ENCODE peak calls at places on chromosome 17, in five cellular contexts. P is colonic mucosa, B is adipocyte, M is H9, J is heart right ventricle. X is an unnamed sample.

GRCh38 chr17:59513934-59514841 is 51.2 kb upstream of the DHX40 start:
- DNase-seq in J (peak; percentile 75), M (no peak), B (peak; percentile 55), P (peak; percentile 79), X (peak; percentile 79)

GRCh38 chr17:69607162-69607834 is 192.8 kb downstream of the MAP2K6 start:
- DNase-seq in J (peak; percentile 65), P (peak; percentile 75), B (peak; percentile 92), M (peak; percentile 85), X (peak; percentile 78)

GRCh38 chr17:39706921-39707337 is 7.1 kb downstream of the ERBB2 start:
- DNase-seq in J (no peak), B (no peak), M (no peak), P (peak; percentile 79), X (no peak)

GRCh38 chr17:28643979-28644781 is 778 bp downstream of the BLTP2 start:
- DNase-seq in B (peak; percentile 82), M (peak; percentile 68), J (peak; percentile 18), P (peak; percentile 60), X (peak; percentile 53)

GRCh38 chr17:35731239-35731931 is at the start of gene RASL10B:
- DNase-seq in B (peak; percentile 82), M (peak; percentile 83), J (peak; percentile 65), P (no peak), X (peak; percentile 41)

GRCh38 chr17:35743911-35744328 is 9.1 kb downstream of the GAS2L2 start:
- DNase-seq in P (no peak), B (peak; percentile 59), J (no peak), M (peak; percentile 75), X (peak; percentile 45)

GRCh38 chr17:64161380-64161779 is 31.4 kb upstream of the ERN1 start:
- DNase-seq in B (no peak), P (no peak), M (no peak), J (no peak), X (no peak)

GRCh38 chr17:337453-337852 is 15.2 kb downstream of the RPH3AL start:
- DNase-seq in M (peak; percentile 25), J (no peak), B (no peak), P (no peak), X (no peak)

GRCh38 chr17:22217135-22217534 is 524.8 kb downstream of the KCNJ18 start:
- DNase-seq in J (no peak), P (no peak), M (no peak), B (no peak), X (no peak)

GRCh38 chr17:77581480-77581879 is 377.0 kb upstream of the TNRC6C start:
- DNase-seq in P (no peak), M (no peak), J (no peak), B (peak; percentile 47), X (peak; percentile 15)

GRCh38 chr17:66527335-66527734 is 224.9 kb downstream of the PRKCA start:
- DNase-seq in B (no peak), M (no peak), J (no peak), P (no peak), X (no peak)

GRCh38 chr17:8563981-8564602 is 66.4 kb downstream of the MYH10 start:
- DNase-seq in M (no peak), P (no peak), J (no peak), B (peak; percentile 86), X (peak; percentile 50)

GRCh38 chr17:11705111-11705510 is 106.8 kb downstream of the DNAH9 start:
- DNase-seq in P (peak; percentile 53), B (peak; percentile 11), M (no peak), J (no peak), X (no peak)

GRCh38 chr17:74795327-74796020 is 19.3 kb upstream of the NAT9 start:
- DNase-seq in B (no peak), P (no peak), J (no peak), M (no peak), X (no peak)

GRCh38 chr17:51751072-51751471 is 407.4 kb downstream of the CA10 start:
- DNase-seq in M (no peak), J (no peak), P (no peak), B (no peak), X (no peak)

GRCh38 chr17:6843241-6843890 is 11.8 kb upstream of the TEKT1 start:
- DNase-seq in P (no peak), J (no peak), B (peak; percentile 87), M (no peak), X (peak; percentile 29)

GRCh38 chr17:40648326-40648968 is 829 bp upstream of the SMARCE1 start:
- DNase-seq in M (no peak), J (peak; percentile 38), P (no peak), B (peak; percentile 71), X (peak; percentile 24)

GRCh38 chr17:38798614-38799500 is 499 bp downstream of the PIP4K2B start:
- DNase-seq in P (peak; percentile 54), B (peak; percentile 73), M (peak; percentile 53), J (peak; percentile 62), X (peak; percentile 58)

GRCh38 chr17:17722081-17722905 is 41.0 kb downstream of the RAI1 start:
- DNase-seq in J (no peak), P (no peak), B (no peak), M (peak; percentile 67), X (no peak)

GRCh38 chr17:75587718-75588545 is at the start of gene MYO15B:
- DNase-seq in B (no peak), P (peak; percentile 57), M (peak; percentile 85), J (peak; percentile 76), X (no peak)

GRCh38 chr17:29449865-29450671 is 59.9 kb downstream of the TAOK1 start:
- DNase-seq in J (no peak), P (no peak), B (no peak), M (no peak), X (no peak)

GRCh38 chr17:78601577-78602190 is 24.5 kb upstream of the DNAH17 start:
- DNase-seq in B (no peak), P (no peak), J (no peak), M (no peak), X (no peak)

GRCh38 chr17:70123193-70123592 is 46.1 kb upstream of the KCNJ2 start:
- DNase-seq in M (no peak), J (no peak), P (no peak), B (no peak), X (no peak)

GRCh38 chr17:35740997-35741931 is 9.8 kb downstream of the RASL10B start:
- DNase-seq in J (no peak), B (no peak), P (no peak), M (peak; percentile 82), X (no peak)

GRCh38 chr17:59027750-59028149 is 78.9 kb downstream of the TRIM37 start:
- DNase-seq in J (no peak), M (no peak), P (no peak), B (no peak), X (no peak)

GRCh38 chr17:71409712-71410111 is 711.1 kb upstream of the SOX9 start:
- DNase-seq in B (peak; percentile 76), P (no peak), M (no peak), J (no peak), X (peak; percentile 92)

GRCh38 chr17:31792007-31792585 is 66.9 kb downstream of the COPRS start:
- DNase-seq in P (no peak), J (no peak), B (no peak), M (no peak), X (no peak)

GRCh38 chr17:77734371-77735050 is 224.0 kb upstream of the TNRC6C start:
- DNase-seq in J (peak; percentile 95), P (peak; percentile 82), B (peak; percentile 87), M (peak; percentile 83), X (peak; percentile 49)

GRCh38 chr17:29838961-29839360 is 91.1 kb downstream of the SSH2 start:
- DNase-seq in M (peak; percentile 66), J (peak; percentile 12), P (no peak), B (peak; percentile 24), X (peak; percentile 52)

GRCh38 chr17:66707051-66707450 is 127.9 kb upstream of the CACNG5 start:
- DNase-seq in M (peak; percentile 5), B (no peak), P (no peak), J (no peak), X (no peak)

DNA sequence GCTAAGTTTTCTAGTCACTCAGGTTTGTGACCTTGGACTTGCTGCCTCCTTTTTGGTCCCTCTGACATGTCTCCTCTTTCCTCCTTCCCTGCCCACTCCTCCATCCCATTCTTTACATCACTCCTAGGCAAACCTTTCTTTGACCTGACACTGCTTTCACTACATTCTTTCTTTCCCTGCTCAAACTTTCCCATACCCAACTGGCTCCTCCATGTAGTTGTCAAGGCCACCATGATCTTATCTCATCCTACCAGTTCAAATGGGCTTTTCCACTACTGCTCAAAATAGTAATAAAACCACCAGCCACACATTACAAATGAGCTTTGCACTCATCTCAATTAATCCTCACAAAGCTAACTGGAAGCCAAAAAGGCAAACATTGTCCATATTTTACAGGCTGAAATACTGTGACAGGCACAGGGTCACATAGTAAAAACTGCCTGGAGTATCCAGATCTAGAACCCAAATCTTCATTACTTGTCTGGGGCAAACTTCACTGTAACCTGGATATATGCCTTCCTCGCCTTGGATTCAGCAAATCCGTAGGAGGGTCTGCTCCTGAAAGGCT is 14.4 kb downstream of the MRPS23 start:
- DNase-seq in M (no peak), B (no peak), J (no peak), P (no peak), X (no peak)
- H3K27me3 ChIP-seq in M (no peaks in the 10 kb centered on the region), B (no peaks in the 10 kb centered on the region), J (no peaks in the 10 kb centered on the region), P (no peaks in the 10 kb centered on the region), X (no peaks in the 10 kb centered on the region)

DNA sequence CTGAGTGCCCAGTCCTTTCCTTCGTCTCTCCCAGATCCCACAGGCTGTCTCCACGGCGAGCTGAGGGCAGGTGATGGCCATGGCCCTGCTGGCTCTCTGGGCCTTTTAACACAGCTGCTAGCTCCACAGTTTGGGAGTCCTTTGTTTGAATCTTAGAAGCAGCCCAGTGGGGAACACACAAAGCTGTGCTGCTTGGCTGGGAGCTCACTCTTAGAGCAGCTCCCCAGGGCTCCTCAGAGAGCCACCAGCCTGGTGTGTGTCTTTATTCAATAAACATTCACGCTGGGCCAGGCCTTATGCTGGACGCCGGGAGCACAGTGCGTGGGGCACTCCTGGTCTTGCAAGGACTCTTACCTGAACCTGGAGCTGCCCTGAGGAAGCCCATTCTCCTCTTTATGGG is 29.7 kb downstream of the WNT3 start:
- DNase-seq in B (no peak), P (no peak), J (no peak), M (no peak), X (no peak)
- H3K27me3 ChIP-seq in B (peaks cover 39% of the 10 kb centered on the region), P (no peaks in the 10 kb centered on the region), J (peaks cover 52% of the 10 kb centered on the region), M (no peaks in the 10 kb centered on the region), X (peaks cover 6% of the 10 kb centered on the region)

GRCh38 chr17:48563867-48564199 is 14.3 kb downstream of the HOXB4 start:
- DNase-seq in J (no peak), P (no peak), B (no peak), M (no peak), X (no peak)
- H3K27me3 ChIP-seq in J (peaks cover 95% of the 10 kb centered on the region), P (no peaks in the 10 kb centered on the region), B (no peaks in the 10 kb centered on the region), M (peaks cover 99% of the 10 kb centered on the region), X (no peaks in the 10 kb centered on the region)

GRCh38 chr17:79983456-79983855 is 52.2 kb downstream of the TBC1D16 start:
- DNase-seq in M (peak; percentile 31), B (no peak), J (no peak), P (no peak), X (peak; percentile 60)

GRCh38 chr17:79985951-79986391 is 49.7 kb downstream of the TBC1D16 start:
- DNase-seq in M (no peak), B (no peak), P (no peak), J (no peak), X (no peak)

GRCh38 chr17:79984045-79984840 is 51.4 kb downstream of the TBC1D16 start:
- DNase-seq in M (no peak), B (no peak), J (no peak), P (no peak), X (no peak)

GRCh38 chr17:79985361-79985760 is 50.3 kb downstream of the TBC1D16 start:
- DNase-seq in J (no peak), M (no peak), B (no peak), P (no peak), X (no peak)

GRCh38 chr17:79984877-79985276 is 50.8 kb downstream of the TBC1D16 start:
- DNase-seq in B (no peak), M (peak; percentile 48), P (no peak), J (no peak), X (no peak)
- H3K27me3 ChIP-seq in B (no peaks in the 10 kb centered on the region), M (no peaks in the 10 kb centered on the region), P (no peaks in the 10 kb centered on the region), J (no peaks in the 10 kb centered on the region), X (no peaks in the 10 kb centered on the region)

X was measured in fibroblast of lung.